ENCODE peak calls at places on chromosomes 6 and 20, in five cellular contexts. One of them, this sample, is unnamed.

GRCh38 chr20:20364016-20364746 is 3.7 kb upstream of the INSM1 start:
- DNase-seq in NCI-H2029 treated with DMSO at 0.1 percent for 48 hours: peak; percentile 91
- DNase-seq in CD8-positive, alpha-beta T cell: no peak
- DNase-seq in astrocyte of the spinal cord: no peak
- DNase-seq in EL: no peak
- DNase-seq in this sample: no peak

GRCh38 chr6:73943401-73943800 is 247.4 kb downstream of the CD109 start:
- DNase-seq in NCI-H2029 treated with DMSO at 0.1 percent for 48 hours: no peak
- DNase-seq in CD8-positive, alpha-beta T cell: no peak
- DNase-seq in EL: no peak
- DNase-seq in astrocyte of the spinal cord: no peak
- DNase-seq in this sample: no peak

GRCh38 chr6:11663519-11663918 is 115.1 kb downstream of the ADTRP start:
- DNase-seq in EL: no peak
- DNase-seq in CD8-positive, alpha-beta T cell: no peak
- DNase-seq in astrocyte of the spinal cord: no peak
- DNase-seq in NCI-H2029 treated with DMSO at 0.1 percent for 48 hours: no peak
- DNase-seq in this sample: no peak

GRCh38 chr6:37552267-37552666 is 52.6 kb upstream of the CCDC167 start:
- DNase-seq in astrocyte of the spinal cord: no peak
- DNase-seq in NCI-H2029 treated with DMSO at 0.1 percent for 48 hours: no peak
- DNase-seq in CD8-positive, alpha-beta T cell: no peak
- DNase-seq in EL: no peak
- DNase-seq in this sample: no peak

GRCh38 chr6:56766139-56766805 is 123.6 kb upstream of the DST start:
- DNase-seq in EL: no peak
- DNase-seq in CD8-positive, alpha-beta T cell: no peak
- DNase-seq in NCI-H2029 treated with DMSO at 0.1 percent for 48 hours: no peak
- DNase-seq in astrocyte of the spinal cord: no peak
- DNase-seq in this sample: no peak

GRCh38 chr20:58708246-58708931 is 15.8 kb downstream of the NPEPL1 start:
- DNase-seq in NCI-H2029 treated with DMSO at 0.1 percent for 48 hours: no peak
- DNase-seq in CD8-positive, alpha-beta T cell: no peak
- DNase-seq in EL: no peak
- DNase-seq in astrocyte of the spinal cord: no peak
- DNase-seq in this sample: no peak

GRCh38 chr20:60572991-60573390 is 614.8 kb downstream of the CDH26 start:
- DNase-seq in CD8-positive, alpha-beta T cell: no peak
- DNase-seq in astrocyte of the spinal cord: no peak
- DNase-seq in EL: no peak
- DNase-seq in NCI-H2029 treated with DMSO at 0.1 percent for 48 hours: no peak
- DNase-seq in this sample: no peak

GRCh38 chr6:100658486-100658885 is 193.8 kb upstream of the SIM1 start:
- DNase-seq in NCI-H2029 treated with DMSO at 0.1 percent for 48 hours: no peak
- DNase-seq in CD8-positive, alpha-beta T cell: no peak
- DNase-seq in astrocyte of the spinal cord: no peak
- DNase-seq in EL: no peak
- DNase-seq in this sample: no peak

GRCh38 chr6:49550413-49551125 is at the start of gene C6orf141:
- DNase-seq in CD8-positive, alpha-beta T cell: no peak
- DNase-seq in NCI-H2029 treated with DMSO at 0.1 percent for 48 hours: peak; percentile 79
- DNase-seq in EL: peak; percentile 46
- DNase-seq in astrocyte of the spinal cord: no peak
- DNase-seq in this sample: no peak

GRCh38 chr6:107750398-107750797 is 73.7 kb downstream of the SCML4 start:
- DNase-seq in EL: no peak
- DNase-seq in astrocyte of the spinal cord: no peak
- DNase-seq in NCI-H2029 treated with DMSO at 0.1 percent for 48 hours: no peak
- DNase-seq in CD8-positive, alpha-beta T cell: no peak
- DNase-seq in this sample: no peak

GRCh38 chr20:59825563-59825920 is 107.9 kb downstream of the SYCP2 start:
- DNase-seq in CD8-positive, alpha-beta T cell: no peak
- DNase-seq in EL: no peak
- DNase-seq in NCI-H2029 treated with DMSO at 0.1 percent for 48 hours: no peak
- DNase-seq in astrocyte of the spinal cord: no peak
- DNase-seq in this sample: no peak

GRCh38 chr20:6533321-6533720 is 234.2 kb upstream of the BMP2 start:
- DNase-seq in EL: peak; percentile 1
- DNase-seq in CD8-positive, alpha-beta T cell: no peak
- DNase-seq in astrocyte of the spinal cord: peak; percentile 85
- DNase-seq in NCI-H2029 treated with DMSO at 0.1 percent for 48 hours: no peak
- DNase-seq in this sample: no peak

GRCh38 chr6:52362443-52363221 is 681 bp downstream of the PAQR8 start:
- DNase-seq in CD8-positive, alpha-beta T cell: peak; percentile 19
- DNase-seq in EL: peak; percentile 50
- DNase-seq in NCI-H2029 treated with DMSO at 0.1 percent for 48 hours: no peak
- DNase-seq in astrocyte of the spinal cord: peak; percentile 15
- DNase-seq in this sample: peak; percentile 77

GRCh38 chr6:133764011-133764812 is 124.7 kb upstream of the TCF21 start:
- DNase-seq in EL: peak; percentile 64
- DNase-seq in CD8-positive, alpha-beta T cell: no peak
- DNase-seq in NCI-H2029 treated with DMSO at 0.1 percent for 48 hours: no peak
- DNase-seq in astrocyte of the spinal cord: peak; percentile 63
- DNase-seq in this sample: no peak

GRCh38 chr6:30748851-30749540 is 4.6 kb upstream of the IER3 start:
- DNase-seq in astrocyte of the spinal cord: no peak
- DNase-seq in CD8-positive, alpha-beta T cell: no peak
- DNase-seq in NCI-H2029 treated with DMSO at 0.1 percent for 48 hours: no peak
- DNase-seq in EL: peak; percentile 79
- DNase-seq in this sample: no peak

GRCh38 chr6:134683783-134684765 is 265.8 kb downstream of the ALDH8A1 start:
- DNase-seq in CD8-positive, alpha-beta T cell: no peak
- DNase-seq in EL: peak; percentile 57
- DNase-seq in astrocyte of the spinal cord: peak; percentile 81
- DNase-seq in NCI-H2029 treated with DMSO at 0.1 percent for 48 hours: no peak
- DNase-seq in this sample: no peak

GRCh38 chr6:130769812-130770211 is 57.4 kb upstream of the SMLR1 start:
- DNase-seq in EL: no peak
- DNase-seq in CD8-positive, alpha-beta T cell: no peak
- DNase-seq in NCI-H2029 treated with DMSO at 0.1 percent for 48 hours: no peak
- DNase-seq in astrocyte of the spinal cord: no peak
- DNase-seq in this sample: no peak

GRCh38 chr20:38222231-38222922 is 38.2 kb downstream of the KIAA1755 start:
- DNase-seq in EL: peak; percentile 60
- DNase-seq in NCI-H2029 treated with DMSO at 0.1 percent for 48 hours: no peak
- DNase-seq in CD8-positive, alpha-beta T cell: peak; percentile 24
- DNase-seq in astrocyte of the spinal cord: peak; percentile 49
- DNase-seq in this sample: peak; percentile 8

GRCh38 chr6:250676-251075 is 41.6 kb upstream of the DUSP22 start:
- DNase-seq in EL: no peak
- DNase-seq in NCI-H2029 treated with DMSO at 0.1 percent for 48 hours: no peak
- DNase-seq in CD8-positive, alpha-beta T cell: no peak
- DNase-seq in astrocyte of the spinal cord: no peak
- DNase-seq in this sample: no peak

GRCh38 chr6:164098857-164099534 is 684.5 kb downstream of the QKI start:
- DNase-seq in EL: no peak
- DNase-seq in NCI-H2029 treated with DMSO at 0.1 percent for 48 hours: peak; percentile 36
- DNase-seq in astrocyte of the spinal cord: peak; percentile 28
- DNase-seq in CD8-positive, alpha-beta T cell: no peak
- DNase-seq in this sample: no peak

GRCh38 chr6:53928641-53929339 is 134.0 kb downstream of the LRRC1 start:
- DNase-seq in EL: peak; percentile 52
- DNase-seq in CD8-positive, alpha-beta T cell: no peak
- DNase-seq in NCI-H2029 treated with DMSO at 0.1 percent for 48 hours: no peak
- DNase-seq in astrocyte of the spinal cord: no peak
- DNase-seq in this sample: no peak

GRCh38 chr6:43798688-43799444 is 28.9 kb downstream of the VEGFA start:
- DNase-seq in NCI-H2029 treated with DMSO at 0.1 percent for 48 hours: no peak
- DNase-seq in astrocyte of the spinal cord: peak; percentile 62
- DNase-seq in EL: peak; percentile 83
- DNase-seq in CD8-positive, alpha-beta T cell: no peak
- DNase-seq in this sample: no peak

GRCh38 chr6:13813621-13814175 is 659 bp downstream of the MCUR1 start:
- DNase-seq in NCI-H2029 treated with DMSO at 0.1 percent for 48 hours: peak; percentile 86
- DNase-seq in EL: peak; percentile 81
- DNase-seq in CD8-positive, alpha-beta T cell: no peak
- DNase-seq in astrocyte of the spinal cord: peak; percentile 71
- DNase-seq in this sample: peak; percentile 28

GRCh38 chr6:142871910-142872331 is 73.1 kb downstream of the HIVEP2 start:
- DNase-seq in astrocyte of the spinal cord: peak; percentile 96
- DNase-seq in EL: peak; percentile 88
- DNase-seq in NCI-H2029 treated with DMSO at 0.1 percent for 48 hours: no peak
- DNase-seq in CD8-positive, alpha-beta T cell: no peak
- DNase-seq in this sample: no peak

GRCh38 chr20:37455659-37456058 is 65.4 kb upstream of the NNAT start:
- DNase-seq in NCI-H2029 treated with DMSO at 0.1 percent for 48 hours: no peak
- DNase-seq in EL: no peak
- DNase-seq in CD8-positive, alpha-beta T cell: no peak
- DNase-seq in astrocyte of the spinal cord: no peak
- DNase-seq in this sample: no peak

GRCh38 chr6:144675231-144675861 is 390.2 kb downstream of the UTRN start:
- DNase-seq in astrocyte of the spinal cord: peak; percentile 78
- DNase-seq in CD8-positive, alpha-beta T cell: no peak
- DNase-seq in NCI-H2029 treated with DMSO at 0.1 percent for 48 hours: peak; percentile 38
- DNase-seq in EL: peak; percentile 51
- DNase-seq in this sample: no peak

GRCh38 chr20:46749164-46749563 is 39.7 kb downstream of the SLC2A10 start:
- DNase-seq in astrocyte of the spinal cord: no peak
- DNase-seq in CD8-positive, alpha-beta T cell: no peak
- DNase-seq in EL: no peak
- DNase-seq in NCI-H2029 treated with DMSO at 0.1 percent for 48 hours: no peak
- DNase-seq in this sample: no peak

GRCh38 chr6:164346631-164347030 is 932.1 kb downstream of the QKI start:
- DNase-seq in NCI-H2029 treated with DMSO at 0.1 percent for 48 hours: no peak
- DNase-seq in astrocyte of the spinal cord: no peak
- DNase-seq in CD8-positive, alpha-beta T cell: no peak
- DNase-seq in EL: no peak
- DNase-seq in this sample: no peak

GRCh38 chr6:10951675-10952282 is 64.9 kb downstream of the SYCP2L start:
- DNase-seq in NCI-H2029 treated with DMSO at 0.1 percent for 48 hours: no peak
- DNase-seq in CD8-positive, alpha-beta T cell: no peak
- DNase-seq in EL: peak; percentile 82
- DNase-seq in astrocyte of the spinal cord: peak; percentile 68
- DNase-seq in this sample: no peak